ENCODE peak calls at places on chromosomes 12 and 14, in eight cellular contexts. Q is CD8-positive, alpha-beta T cell; L is stimulated activated CD8-positive, alpha-beta memory T cell treated with anti-CD3 and anti-CD28 coated beads, Interleukin-15, amount 100 ng/mL, for 24 hours; G is lung microvascular endothelial cell; P is HCT116; W is PC-9; B is AG04450; X is activated CD8-positive, alpha-beta memory T cell treated with anti-CD3 and anti-CD28 coated beads, Interleukin-2, amount 10 ng/mL, durations not matched to agents 7 days and 5 days. O is an unnamed sample.

GRCh38 chr12:124646385-124647230 is 79.2 kb upstream of the NCOR2 start:
- DNase-seq in L (peak), W (no peak), B (no peak), P (no peak), G (no peak), Q (peak), X (no peak), O (no peak)

GRCh38 chr14:35155962-35156361 is 33.6 kb downstream of the PRORP start:
- DNase-seq in G (peak), L (no peak), Q (no peak), W (no peak), B (peak), P (no peak), X (no peak), O (no peak)

GRCh38 chr14:68987653-68988036 is 8.5 kb upstream of the ACTN1 start:
- DNase-seq in X (no peak), G (peak), L (no peak), W (no peak), Q (no peak), B (no peak), P (no peak), O (no peak)

GRCh38 chr14:24130717-24131548 is 474 bp downstream of the FITM1 start:
- DNase-seq in B (no peak), P (no peak), W (no peak), L (no peak), X (no peak), Q (no peak), G (peak), O (no peak)

GRCh38 chr12:106898001-106898966 is 57.4 kb upstream of the TMEM263 start:
- DNase-seq in Q (no peak), B (no peak), L (no peak), P (no peak), W (no peak), X (no peak), G (no peak), O (no peak)

GRCh38 chr14:102988054-102988453 is 65.6 kb downstream of the AMN start:
- DNase-seq in P (no peak), G (peak), B (no peak), X (no peak), L (no peak), W (no peak), Q (no peak), O (no peak)

GRCh38 chr14:77151918-77152588 is 10.5 kb upstream of the ZDHHC22 start:
- DNase-seq in W (peak), Q (no peak), G (peak), X (no peak), P (peak), L (no peak), B (no peak), O (no peak)

GRCh38 chr12:23898121-23898520 is 51.3 kb downstream of the SOX5 start:
- DNase-seq in Q (no peak), G (no peak), W (no peak), L (no peak), B (no peak), X (no peak), P (no peak), O (no peak)

GRCh38 chr14:90140956-90141316 is 79.1 kb downstream of the KCNK13 start:
- DNase-seq in P (no peak), L (no peak), G (no peak), Q (no peak), W (peak), B (no peak), X (no peak), O (no peak)

GRCh38 chr14:70567791-70568190 is 32.7 kb downstream of the MED6 start:
- DNase-seq in G (peak), X (peak), W (no peak), L (no peak), B (peak), P (peak), Q (no peak), O (no peak)

GRCh38 chr14:105368910-105369652 is 29.3 kb upstream of the TEX22 start:
- DNase-seq in Q (no peak), L (no peak), W (no peak), P (no peak), X (no peak), B (no peak), G (no peak), O (no peak)

GRCh38 chr12:15405601-15406000 is 83.3 kb downstream of the PTPRO start:
- DNase-seq in Q (no peak), G (no peak), B (no peak), W (no peak), P (no peak), X (no peak), L (no peak), O (no peak)

GRCh38 chr14:73696466-73697390 is 17.5 kb downstream of the PNMA1 start:
- DNase-seq in Q (no peak), G (no peak), X (no peak), W (peak), L (no peak), B (no peak), P (peak), O (no peak)

GRCh38 chr12:103422328-103422727 is 73.4 kb downstream of the C12orf42 start:
- DNase-seq in Q (no peak), P (no peak), W (no peak), B (no peak), X (no peak), G (no peak), L (no peak), O (no peak)

GRCh38 chr14:77141592-77142288 is at the start of gene ZDHHC22:
- DNase-seq in W (no peak), L (no peak), G (no peak), B (no peak), P (no peak), X (no peak), Q (no peak), O (no peak)

GRCh38 chr12:103705927-103706326 is 118.9 kb downstream of the STAB2 start:
- DNase-seq in L (no peak), Q (no peak), G (no peak), B (no peak), P (peak), W (no peak), X (no peak), O (no peak)

GRCh38 chr14:96752156-96752555 is 45.0 kb upstream of the VRK1 start:
- DNase-seq in G (no peak), L (no peak), X (no peak), P (no peak), Q (no peak), B (no peak), W (no peak), O (no peak)

GRCh38 chr14:94523265-94523664 is 14.0 kb upstream of the SERPINA12 start:
- DNase-seq in B (no peak), Q (no peak), G (no peak), X (no peak), L (no peak), W (no peak), P (no peak), O (no peak)

GRCh38 chr12:102806110-102806509 is 110.9 kb downstream of the PAH start:
- DNase-seq in G (no peak), X (no peak), B (no peak), Q (no peak), L (no peak), P (no peak), W (no peak), O (no peak)

GRCh38 chr12:113055594-113056380 is 743 bp upstream of the DTX1 start:
- DNase-seq in X (no peak), Q (no peak), B (no peak), G (no peak), P (no peak), W (no peak), L (no peak), O (no peak)